ENCODE peak calls at places on chromosomes 3 and 15, in five cellular contexts. Z is GM23338, K is hepatocyte, E is PC-9, M is HCT116. J is an unnamed sample.

GRCh38 chr3:69541823-69542264 is 156.0 kb upstream of the FRMD4B start:
- DNase-seq in Z (peak; percentile 66), K (peak; percentile 10), E (no peak), M (no peak), J (no peak)

GRCh38 chr15:96331141-96331941 is 841 bp downstream of the NR2F2 start:
- DNase-seq in Z (no peak), K (peak; percentile 75), E (no peak), M (no peak), J (peak; percentile 40)

GRCh38 chr15:93243573-93243972 is 154.6 kb upstream of the RGMA start:
- DNase-seq in Z (no peak), K (no peak), E (no peak), M (no peak), J (no peak)

GRCh38 chr3:116340680-116341216 is 104.5 kb downstream of the LSAMP start:
- DNase-seq in Z (no peak), K (no peak), E (no peak), M (no peak), J (no peak)

GRCh38 chr3:52046186-52046913 is 10.0 kb downstream of the DUSP7 start:
- DNase-seq in Z (no peak), K (peak; percentile 53), E (peak; percentile 84), M (peak; percentile 67), J (peak; percentile 96)

GRCh38 chr3:21839181-21839580 is 88.2 kb upstream of the ZNF385D start:
- DNase-seq in Z (no peak), K (no peak), E (no peak), M (no peak), J (no peak)

GRCh38 chr15:76060098-76060989 is 559 bp downstream of the TMEM266 start:
- DNase-seq in Z (no peak), K (no peak), E (no peak), M (no peak), J (peak; percentile 6)

GRCh38 chr15:86915811-86916331 is 836.2 kb downstream of the AGBL1 start:
- DNase-seq in Z (peak; percentile 76), K (peak; percentile 76), E (no peak), M (no peak), J (no peak)

GRCh38 chr3:31934018-31934417 is 47.0 kb downstream of the OSBPL10 start:
- DNase-seq in Z (peak; percentile 72), K (no peak), E (no peak), M (no peak), J (peak; percentile 40)

GRCh38 chr3:117814975-117815374 is 1105.4 kb downstream of the TUSC7 start:
- DNase-seq in Z (no peak), K (no peak), E (no peak), M (no peak), J (no peak)

GRCh38 chr3:165640970-165641369 is 196.3 kb downstream of the BCHE start:
- DNase-seq in Z (no peak), K (no peak), E (no peak), M (no peak), J (no peak)

GRCh38 chr15:56460947-56461346 is 4.0 kb downstream of the MNS1 start:
- DNase-seq in Z (no peak), K (no peak), E (no peak), M (no peak), J (no peak)

GRCh38 chr3:185733980-185734724 is 90.7 kb downstream of the IGF2BP2 start:
- DNase-seq in Z (peak; percentile 93), K (peak; percentile 85), E (peak; percentile 73), M (peak; percentile 83), J (peak; percentile 87)

GRCh38 chr3:81242871-81243270 is 518.6 kb downstream of the GBE1 start:
- DNase-seq in Z (no peak), K (no peak), E (no peak), M (no peak), J (peak; percentile 64)

GRCh38 chr3:169478566-169479313 is 184.8 kb downstream of the MECOM start:
- DNase-seq in Z (no peak), K (no peak), E (no peak), M (no peak), J (no peak)

GRCh38 chr3:4994823-4995499 is 15.7 kb downstream of the BHLHE40 start:
- DNase-seq in Z (no peak), K (peak; percentile 67), E (peak; percentile 81), M (peak; percentile 94), J (peak; percentile 63)

GRCh38 chr15:78811825-78812183 is 540 bp upstream of the ADAMTS7 start:
- DNase-seq in Z (no peak), K (no peak), E (no peak), M (no peak), J (peak; percentile 18)

GRCh38 chr15:78808550-78808949 is 2.7 kb downstream of the ADAMTS7 start:
- DNase-seq in Z (peak; percentile 79), K (no peak), E (no peak), M (peak; percentile 34), J (peak; percentile 37)

GRCh38 chr15:78811124-78811824 is at the start of gene ADAMTS7:
- DNase-seq in Z (peak; percentile 91), K (peak; percentile 88), E (peak; percentile 64), M (peak; percentile 46), J (peak; percentile 62)

GRCh38 chr15:78810003-78810376 is 1.3 kb downstream of the ADAMTS7 start:
- DNase-seq in Z (no peak), K (no peak), E (no peak), M (no peak), J (no peak)

DNA sequence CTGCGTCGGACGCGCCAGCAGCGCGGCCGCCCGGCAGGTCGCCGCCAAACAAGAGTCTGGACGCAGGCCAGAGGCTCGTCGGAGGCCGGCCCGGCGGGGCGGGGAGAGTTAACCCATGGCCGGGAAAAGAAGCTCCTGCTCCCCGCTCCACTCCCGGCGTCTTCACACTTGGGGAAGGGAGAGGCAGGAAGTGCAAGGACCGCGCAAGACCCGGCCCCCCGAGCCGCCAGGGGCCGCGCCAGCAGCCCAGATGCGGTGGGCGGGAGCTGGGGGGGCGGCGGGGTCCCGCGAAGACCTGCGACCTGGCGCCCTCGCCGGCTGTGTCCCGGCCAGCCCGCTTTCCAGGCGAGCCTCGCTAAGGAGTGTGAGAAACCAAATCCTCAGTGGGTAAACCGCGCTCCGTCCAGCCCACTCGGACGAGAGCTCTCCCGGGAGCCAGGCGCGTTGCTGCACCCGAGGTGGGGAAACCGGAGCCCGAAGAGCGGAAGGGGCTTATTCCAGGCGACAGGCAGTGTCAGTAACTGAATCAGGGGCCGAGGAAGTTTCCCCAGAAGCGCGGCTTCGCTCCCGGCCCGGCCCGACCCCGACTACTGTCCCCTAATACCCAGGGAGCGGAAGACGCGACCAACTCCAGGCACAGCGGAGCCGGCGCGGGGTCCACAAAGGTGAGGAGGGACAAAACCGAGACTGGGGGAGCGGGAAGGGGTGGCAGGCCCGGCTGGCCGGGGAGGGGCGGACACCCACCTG is 714 bp downstream of the ADAMTS7 start:
- DNase-seq in Z (peak; percentile 63), K (peak; percentile 64), E (peak; percentile 39), M (no peak), J (peak; percentile 45)
- TF ChIP-seq EZH2 in Z (peak; percentile 27), K (no peak), E (no peak), M (no peak), J (no peak)

GRCh38 chr15:74957301-74958035 is 896 bp upstream of the RPP25 start:
- DNase-seq in Z (peak; percentile 60), K (no peak), E (no peak), M (no peak), J (no peak)

GRCh38 chr15:74960286-74960685 is 3.7 kb upstream of the RPP25 start:
- DNase-seq in Z (no peak), K (no peak), E (no peak), M (no peak), J (no peak)

GRCh38 chr15:74959643-74959939 is 3.0 kb upstream of the RPP25 start:
- DNase-seq in Z (no peak), K (no peak), E (no peak), M (no peak), J (no peak)

GRCh38 chr15:74958320-74958907 is 1.8 kb upstream of the RPP25 start:
- DNase-seq in Z (peak; percentile 84), K (peak; percentile 77), E (peak; percentile 35), M (no peak), J (no peak)

GRCh38 chr15:74958908-74959642 is 2.5 kb upstream of the RPP25 start:
- DNase-seq in Z (peak; percentile 65), K (no peak), E (no peak), M (no peak), J (no peak)
- TF ChIP-seq EZH2 in Z (no peak), K (peak; percentile 86), E (no peak), M (no peak), J (peak; percentile 62)

GRCh38 chr15:38564557-38565286 is at the start of gene RASGRP1:
- DNase-seq in Z (peak; percentile 86), K (peak; percentile 84), E (peak; percentile 55), M (no peak), J (peak; percentile 59)

GRCh38 chr15:38560456-38560926 is 4.1 kb downstream of the RASGRP1 start:
- DNase-seq in Z (no peak), K (no peak), E (no peak), M (no peak), J (no peak)

GRCh38 chr15:38563723-38564519 is 693 bp downstream of the RASGRP1 start:
- DNase-seq in Z (peak; percentile 57), K (peak; percentile 83), E (peak; percentile 67), M (peak; percentile 8), J (peak; percentile 48)

GRCh38 chr15:38562278-38562677 is 2.3 kb downstream of the RASGRP1 start:
- DNase-seq in Z (peak; percentile 9), K (no peak), E (no peak), M (no peak), J (no peak)

DNA sequence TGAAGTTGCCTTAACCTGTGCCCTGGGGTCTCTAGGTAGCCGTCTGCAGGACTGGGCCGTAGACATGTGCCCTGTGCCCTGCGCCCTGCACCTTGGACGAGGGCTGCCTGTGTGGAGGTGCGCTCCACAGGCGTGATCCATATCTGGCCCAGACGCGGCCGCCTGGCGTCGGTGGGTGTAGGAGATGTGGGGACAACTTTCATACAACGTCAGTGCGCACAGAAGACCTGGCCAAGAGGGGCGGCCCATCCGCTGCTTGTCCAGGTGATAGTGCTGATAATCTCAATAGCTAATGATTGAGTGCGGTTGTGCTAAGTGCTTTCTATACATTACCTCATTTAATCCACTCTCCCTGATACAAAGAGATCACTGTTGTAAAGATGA is 665 bp upstream of the RASGRP1 start:
- DNase-seq in Z (no peak), K (no peak), E (no peak), M (no peak), J (no peak)
- TF ChIP-seq EZH2 in Z (no peak), K (no peak), E (no peak), M (no peak), J (no peak)

GRCh38 chr15:79209116-79209515 is 73.4 kb upstream of the ANKRD34C start:
- DNase-seq in Z (peak; percentile 33), K (no peak), E (no peak), M (no peak), J (no peak)

GRCh38 chr15:79206940-79207339 is 75.6 kb upstream of the ANKRD34C start:
- DNase-seq in Z (no peak), K (no peak), E (no peak), M (no peak), J (no peak)

GRCh38 chr15:79208179-79208578 is 74.3 kb upstream of the ANKRD34C start:
- DNase-seq in Z (no peak), K (no peak), E (no peak), M (no peak), J (no peak)

GRCh38 chr15:79212589-79213139 is 69.9 kb upstream of the ANKRD34C start:
- DNase-seq in Z (peak; percentile 45), K (no peak), E (no peak), M (no peak), J (no peak)

DNA sequence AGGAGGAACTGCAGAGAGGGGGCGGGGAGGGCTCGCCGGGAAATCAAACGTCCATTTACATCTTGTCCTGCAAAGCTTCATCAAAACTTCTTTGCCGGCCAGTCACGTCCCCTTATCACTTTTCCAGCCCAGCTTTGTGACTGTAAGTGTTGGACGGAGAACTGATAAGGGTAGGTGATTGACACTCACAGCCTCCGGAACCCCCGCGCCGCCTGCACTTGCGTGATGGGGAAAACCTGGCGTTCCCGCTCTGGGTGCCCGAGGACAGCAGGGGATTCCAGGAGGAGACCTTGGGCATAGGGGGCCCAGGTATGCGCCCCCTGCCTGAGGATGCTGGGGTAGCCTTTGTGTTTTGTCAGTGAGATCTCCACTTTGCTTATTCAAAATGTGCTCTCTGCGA is 72.8 kb upstream of the ANKRD34C start:
- DNase-seq in Z (peak; percentile 81), K (peak; percentile 14), E (no peak), M (no peak), J (no peak)
- TF ChIP-seq EZH2 in Z (no peak), K (peak; percentile 38), E (no peak), M (no peak), J (peak; percentile 33)